ENCODE peak calls at places on chromosomes 3 and 15, in ten cellular contexts. One of them, this sample, is unnamed.

GRCh38 chr3:14118400-14119165 is 6.1 kb downstream of the CHCHD4 start:
- DNase-seq in foreskin fibroblast: peak; percentile 64
- DNase-seq in psoas muscle: no peak
- DNase-seq in ovary: peak; percentile 69
- DNase-seq in upper lobe of right lung: peak; percentile 64
- DNase-seq in fibroblast of lung: no peak
- DNase-seq in PC-3: peak; percentile 37
- DNase-seq in suprapubic skin: peak; percentile 34
- DNase-seq in keratinocyte: no peak
- DNase-seq in cardiac muscle cell: peak; percentile 85
- DNase-seq in this sample: no peak

GRCh38 chr15:67303490-67304363 is 49.1 kb downstream of the IQCH start:
- DNase-seq in foreskin fibroblast: peak; percentile 56
- DNase-seq in psoas muscle: no peak
- DNase-seq in ovary: no peak
- DNase-seq in upper lobe of right lung: no peak
- DNase-seq in fibroblast of lung: peak; percentile 32
- DNase-seq in PC-3: peak; percentile 58
- DNase-seq in suprapubic skin: no peak
- DNase-seq in keratinocyte: no peak
- DNase-seq in cardiac muscle cell: peak; percentile 55
- DNase-seq in this sample: no peak

GRCh38 chr3:147404000-147404799 is 2.1 kb downstream of the ZIC4 start:
- DNase-seq in foreskin fibroblast: no peak
- DNase-seq in psoas muscle: no peak
- DNase-seq in ovary: no peak
- DNase-seq in upper lobe of right lung: no peak
- DNase-seq in fibroblast of lung: no peak
- DNase-seq in PC-3: no peak
- DNase-seq in suprapubic skin: no peak
- DNase-seq in keratinocyte: no peak
- DNase-seq in cardiac muscle cell: no peak
- DNase-seq in this sample: no peak

GRCh38 chr3:151483488-151483887 is 22.6 kb upstream of the IGSF10 start:
- DNase-seq in foreskin fibroblast: no peak
- DNase-seq in psoas muscle: no peak
- DNase-seq in ovary: no peak
- DNase-seq in upper lobe of right lung: no peak
- DNase-seq in fibroblast of lung: no peak
- DNase-seq in PC-3: no peak
- DNase-seq in suprapubic skin: no peak
- DNase-seq in keratinocyte: no peak
- DNase-seq in cardiac muscle cell: no peak
- DNase-seq in this sample: no peak

GRCh38 chr3:112623213-112623612 is 17.7 kb downstream of the CCDC80 start:
- DNase-seq in foreskin fibroblast: no peak
- DNase-seq in psoas muscle: no peak
- DNase-seq in ovary: no peak
- DNase-seq in upper lobe of right lung: no peak
- DNase-seq in fibroblast of lung: no peak
- DNase-seq in PC-3: peak; percentile 63
- DNase-seq in suprapubic skin: no peak
- DNase-seq in keratinocyte: no peak
- DNase-seq in cardiac muscle cell: no peak
- DNase-seq in this sample: no peak

GRCh38 chr3:25831578-25831977 is 41.7 kb downstream of the OXSM start:
- DNase-seq in foreskin fibroblast: peak; percentile 68
- DNase-seq in psoas muscle: no peak
- DNase-seq in ovary: no peak
- DNase-seq in upper lobe of right lung: no peak
- DNase-seq in fibroblast of lung: peak; percentile 36
- DNase-seq in PC-3: peak; percentile 46
- DNase-seq in suprapubic skin: no peak
- DNase-seq in keratinocyte: no peak
- DNase-seq in cardiac muscle cell: peak; percentile 55
- DNase-seq in this sample: no peak

GRCh38 chr3:55720614-55721013 is 233.5 kb upstream of the WNT5A start:
- DNase-seq in foreskin fibroblast: peak; percentile 47
- DNase-seq in psoas muscle: no peak
- DNase-seq in ovary: no peak
- DNase-seq in upper lobe of right lung: no peak
- DNase-seq in fibroblast of lung: peak; percentile 52
- DNase-seq in PC-3: peak; percentile 49
- DNase-seq in suprapubic skin: no peak
- DNase-seq in keratinocyte: no peak
- DNase-seq in cardiac muscle cell: peak; percentile 23
- DNase-seq in this sample: peak; percentile 37

GRCh38 chr15:84983711-84984110 is 2.1 kb downstream of the PDE8A start:
- DNase-seq in foreskin fibroblast: no peak
- DNase-seq in psoas muscle: no peak
- DNase-seq in ovary: no peak
- DNase-seq in upper lobe of right lung: no peak
- DNase-seq in fibroblast of lung: no peak
- DNase-seq in PC-3: no peak
- DNase-seq in suprapubic skin: no peak
- DNase-seq in keratinocyte: no peak
- DNase-seq in cardiac muscle cell: no peak
- DNase-seq in this sample: no peak

GRCh38 chr3:9314796-9315195 is 48.1 kb upstream of the THUMPD3 start:
- DNase-seq in foreskin fibroblast: no peak
- DNase-seq in psoas muscle: no peak
- DNase-seq in ovary: no peak
- DNase-seq in upper lobe of right lung: no peak
- DNase-seq in fibroblast of lung: no peak
- DNase-seq in PC-3: no peak
- DNase-seq in suprapubic skin: no peak
- DNase-seq in keratinocyte: no peak
- DNase-seq in cardiac muscle cell: no peak
- DNase-seq in this sample: no peak

GRCh38 chr3:53493618-53493996 is 804 bp upstream of the CACNA1D start:
- DNase-seq in foreskin fibroblast: no peak
- DNase-seq in psoas muscle: no peak
- DNase-seq in ovary: no peak
- DNase-seq in upper lobe of right lung: no peak
- DNase-seq in fibroblast of lung: no peak
- DNase-seq in PC-3: no peak
- DNase-seq in suprapubic skin: no peak
- DNase-seq in keratinocyte: no peak
- DNase-seq in cardiac muscle cell: no peak
- DNase-seq in this sample: no peak

GRCh38 chr15:65085990-65086679 is 9.6 kb downstream of the KBTBD13 start:
- DNase-seq in foreskin fibroblast: peak; percentile 46
- DNase-seq in psoas muscle: no peak
- DNase-seq in ovary: no peak
- DNase-seq in upper lobe of right lung: no peak
- DNase-seq in fibroblast of lung: no peak
- DNase-seq in PC-3: peak; percentile 55
- DNase-seq in suprapubic skin: no peak
- DNase-seq in keratinocyte: no peak
- DNase-seq in cardiac muscle cell: no peak
- DNase-seq in this sample: no peak

GRCh38 chr15:91948001-91948608 is 94.6 kb downstream of the SLCO3A1 start:
- DNase-seq in foreskin fibroblast: no peak
- DNase-seq in psoas muscle: no peak
- DNase-seq in ovary: no peak
- DNase-seq in upper lobe of right lung: no peak
- DNase-seq in fibroblast of lung: peak; percentile 77
- DNase-seq in PC-3: peak; percentile 53
- DNase-seq in suprapubic skin: no peak
- DNase-seq in keratinocyte: peak; percentile 84
- DNase-seq in cardiac muscle cell: peak; percentile 62
- DNase-seq in this sample: no peak

GRCh38 chr15:88586401-88587162 is 34.6 kb upstream of the AEN start:
- DNase-seq in foreskin fibroblast: peak; percentile 24
- DNase-seq in psoas muscle: no peak
- DNase-seq in ovary: no peak
- DNase-seq in upper lobe of right lung: no peak
- DNase-seq in fibroblast of lung: peak; percentile 42
- DNase-seq in PC-3: peak; percentile 86
- DNase-seq in suprapubic skin: no peak
- DNase-seq in keratinocyte: no peak
- DNase-seq in cardiac muscle cell: peak; percentile 10
- DNase-seq in this sample: no peak

GRCh38 chr15:97977734-97978133 is 17.2 kb downstream of the ARRDC4 start:
- DNase-seq in foreskin fibroblast: no peak
- DNase-seq in psoas muscle: no peak
- DNase-seq in ovary: no peak
- DNase-seq in upper lobe of right lung: no peak
- DNase-seq in fibroblast of lung: no peak
- DNase-seq in PC-3: peak; percentile 46
- DNase-seq in suprapubic skin: no peak
- DNase-seq in keratinocyte: no peak
- DNase-seq in cardiac muscle cell: no peak
- DNase-seq in this sample: no peak

GRCh38 chr15:45628136-45628535 is 6.7 kb upstream of the SQOR start:
- DNase-seq in foreskin fibroblast: no peak
- DNase-seq in psoas muscle: no peak
- DNase-seq in ovary: no peak
- DNase-seq in upper lobe of right lung: no peak
- DNase-seq in fibroblast of lung: no peak
- DNase-seq in PC-3: no peak
- DNase-seq in suprapubic skin: no peak
- DNase-seq in keratinocyte: no peak
- DNase-seq in cardiac muscle cell: no peak
- DNase-seq in this sample: no peak

GRCh38 chr3:189981668-189982067 is 139.0 kb downstream of the P3H2 start:
- DNase-seq in foreskin fibroblast: peak; percentile 91
- DNase-seq in psoas muscle: no peak
- DNase-seq in ovary: peak; percentile 30
- DNase-seq in upper lobe of right lung: no peak
- DNase-seq in fibroblast of lung: peak; percentile 99
- DNase-seq in PC-3: peak; percentile 90
- DNase-seq in suprapubic skin: no peak
- DNase-seq in keratinocyte: no peak
- DNase-seq in cardiac muscle cell: peak; percentile 92
- DNase-seq in this sample: peak; percentile 94

GRCh38 chr3:50830451-50830850 is 155.7 kb downstream of the DOCK3 start:
- DNase-seq in foreskin fibroblast: no peak
- DNase-seq in psoas muscle: no peak
- DNase-seq in ovary: no peak
- DNase-seq in upper lobe of right lung: no peak
- DNase-seq in fibroblast of lung: no peak
- DNase-seq in PC-3: no peak
- DNase-seq in suprapubic skin: no peak
- DNase-seq in keratinocyte: no peak
- DNase-seq in cardiac muscle cell: no peak
- DNase-seq in this sample: no peak

GRCh38 chr3:57783186-57784088 is 27.3 kb downstream of the SLMAP start:
- DNase-seq in foreskin fibroblast: no peak
- DNase-seq in psoas muscle: no peak
- DNase-seq in ovary: no peak
- DNase-seq in upper lobe of right lung: no peak
- DNase-seq in fibroblast of lung: no peak
- DNase-seq in PC-3: no peak
- DNase-seq in suprapubic skin: no peak
- DNase-seq in keratinocyte: no peak
- DNase-seq in cardiac muscle cell: no peak
- DNase-seq in this sample: no peak
- TF ChIP-seq CTCF in foreskin fibroblast: no peak
- TF ChIP-seq CTCF in psoas muscle: no peak
- TF ChIP-seq CTCF in ovary: no peak
- TF ChIP-seq CTCF in upper lobe of right lung: no peak
- TF ChIP-seq CTCF in fibroblast of lung: no peak
- TF ChIP-seq CTCF in PC-3: no peak
- TF ChIP-seq CTCF in suprapubic skin: no peak
- TF ChIP-seq CTCF in keratinocyte: no peak
- TF ChIP-seq CTCF in cardiac muscle cell: no peak
- TF ChIP-seq CTCF in this sample: no peak

DNA sequence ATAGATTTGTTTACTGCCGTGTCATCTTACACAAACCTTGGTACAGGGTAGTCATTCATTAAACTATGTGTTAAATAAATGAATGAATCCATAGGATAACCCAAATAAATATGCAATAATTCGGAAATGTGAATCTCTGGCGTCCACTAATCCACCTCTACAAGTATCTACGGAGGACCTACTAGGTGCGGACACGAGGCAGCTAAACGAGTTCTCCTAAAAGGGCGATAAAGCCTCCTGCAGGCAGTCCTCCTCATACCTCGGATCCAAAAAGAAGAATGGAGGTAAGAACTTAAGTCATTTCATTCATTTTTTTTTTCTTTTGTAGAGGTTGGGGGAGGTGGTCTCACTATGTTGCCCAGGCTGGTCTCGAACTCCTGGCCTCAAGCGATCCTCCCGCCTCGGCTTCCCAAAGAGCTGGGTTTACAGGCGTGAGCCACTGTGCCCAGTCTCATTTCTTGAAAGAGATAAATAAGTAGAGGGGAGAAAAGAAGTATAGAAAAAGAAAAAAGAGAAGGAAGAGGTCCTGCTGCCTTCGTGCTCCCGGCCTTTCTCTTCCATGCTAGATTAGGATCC is 711 bp upstream of the RPL35A start:
- DNase-seq in foreskin fibroblast: no peak
- DNase-seq in psoas muscle: no peak
- DNase-seq in ovary: no peak
- DNase-seq in upper lobe of right lung: no peak
- DNase-seq in fibroblast of lung: no peak
- DNase-seq in PC-3: no peak
- DNase-seq in suprapubic skin: no peak
- DNase-seq in keratinocyte: no peak
- DNase-seq in cardiac muscle cell: no peak
- DNase-seq in this sample: no peak
- H3K4me3 ChIP-seq in foreskin fibroblast: peak overlapping the region; percentile 100
- H3K4me3 ChIP-seq in psoas muscle: peak overlapping the region; percentile 77
- H3K4me3 ChIP-seq in ovary: peak overlapping the region; percentile 48
- H3K4me3 ChIP-seq in upper lobe of right lung: peak overlapping the region; percentile 70
- H3K4me3 ChIP-seq in fibroblast of lung: peak overlapping the region; percentile 100
- H3K4me3 ChIP-seq in PC-3: peak overlapping the region; percentile 92
- H3K4me3 ChIP-seq in suprapubic skin: peak overlapping the region; percentile 65
- H3K4me3 ChIP-seq in keratinocyte: peak overlapping the region; percentile 68
- H3K4me3 ChIP-seq in cardiac muscle cell: peak overlapping the region; percentile 96
- H3K4me3 ChIP-seq in this sample: peak overlapping the region; percentile 57

GRCh38 chr15:48609486-48609885 is 36.0 kb downstream of the FBN1 start:
- DNase-seq in foreskin fibroblast: peak; percentile 51
- DNase-seq in psoas muscle: no peak
- DNase-seq in ovary: no peak
- DNase-seq in upper lobe of right lung: no peak
- DNase-seq in fibroblast of lung: no peak
- DNase-seq in PC-3: no peak
- DNase-seq in suprapubic skin: no peak
- DNase-seq in keratinocyte: no peak
- DNase-seq in cardiac muscle cell: no peak
- DNase-seq in this sample: no peak
- TF ChIP-seq CTCF in foreskin fibroblast: no peak
- TF ChIP-seq CTCF in psoas muscle: no peak
- TF ChIP-seq CTCF in ovary: no peak
- TF ChIP-seq CTCF in upper lobe of right lung: no peak
- TF ChIP-seq CTCF in fibroblast of lung: no peak
- TF ChIP-seq CTCF in PC-3: no peak
- TF ChIP-seq CTCF in suprapubic skin: no peak
- TF ChIP-seq CTCF in keratinocyte: no peak
- TF ChIP-seq CTCF in cardiac muscle cell: no peak
- TF ChIP-seq CTCF in this sample: no peak

DNA sequence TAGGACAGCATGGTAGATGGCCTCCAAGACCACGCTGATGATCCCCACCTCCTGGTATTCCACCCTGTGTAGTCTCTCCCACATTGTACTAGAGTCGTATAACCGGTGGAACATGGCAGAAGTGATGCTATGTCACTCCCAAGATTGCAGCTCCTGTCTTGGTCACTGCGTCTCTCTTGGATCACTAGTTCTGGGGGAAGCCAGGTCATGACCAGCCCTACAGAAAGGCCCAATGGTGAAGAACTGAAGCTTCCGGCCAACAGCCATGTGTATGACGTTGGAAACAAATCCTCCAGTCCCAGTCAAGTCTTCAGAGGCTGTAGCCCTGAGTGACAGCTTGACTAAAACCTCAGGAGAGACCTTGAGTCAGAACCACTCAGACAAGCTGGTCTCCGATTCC is 62.0 kb upstream of the FNDC3B start:
- DNase-seq in foreskin fibroblast: no peak
- DNase-seq in psoas muscle: no peak
- DNase-seq in ovary: no peak
- DNase-seq in upper lobe of right lung: no peak
- DNase-seq in fibroblast of lung: no peak
- DNase-seq in PC-3: no peak
- DNase-seq in suprapubic skin: no peak
- DNase-seq in keratinocyte: no peak
- DNase-seq in cardiac muscle cell: no peak
- DNase-seq in this sample: no peak
- H3K4me3 ChIP-seq in foreskin fibroblast: no peak overlapping the region
- H3K4me3 ChIP-seq in psoas muscle: no peak overlapping the region
- H3K4me3 ChIP-seq in ovary: no peak overlapping the region
- H3K4me3 ChIP-seq in upper lobe of right lung: no peak overlapping the region
- H3K4me3 ChIP-seq in fibroblast of lung: no peak overlapping the region
- H3K4me3 ChIP-seq in PC-3: no peak overlapping the region
- H3K4me3 ChIP-seq in suprapubic skin: no peak overlapping the region
- H3K4me3 ChIP-seq in keratinocyte: no peak overlapping the region
- H3K4me3 ChIP-seq in cardiac muscle cell: no peak overlapping the region
- H3K4me3 ChIP-seq in this sample: no peak overlapping the region

This sample was measured in AG09309.